ENCODE peak calls at places on chromosome 19, in five cellular contexts. Z is cerebellar nuclear complex; Y is stimulated activated CD4-positive, alpha-beta T cell treated with anti-CD3 and anti-CD28 coated beads, Interleukin-15, amount 100 ng/mL, for 1 hour; F is stimulated activated naive CD4-positive, alpha-beta T cell treated with Interleukin-2 at 50 U/mL for 16 hours; C is adipocyte. G is an unnamed sample.

GRCh38 chr19:3985643-3986259 is 488 bp upstream of the EEF2 start:
- DNase-seq in Z (no peak), Y (no peak), F (no peak), C (no peak), G (no peak)

GRCh38 chr19:48292798-48293197 is 22.9 kb downstream of the ZNF114 start:
- DNase-seq in Z (no peak), Y (no peak), F (no peak), C (peak), G (no peak)

GRCh38 chr19:10431254-10431942 is 11.1 kb downstream of the PDE4A start:
- DNase-seq in Z (no peak), Y (no peak), F (peak), C (no peak), G (no peak)

GRCh38 chr19:34480971-34481821 is at the start of gene WTIP:
- DNase-seq in Z (no peak), Y (no peak), F (no peak), C (peak), G (no peak)

GRCh38 chr19:49512970-49513745 is 697 bp downstream of the FCGRT start:
- DNase-seq in Z (no peak), Y (no peak), F (peak), C (peak), G (no peak)

GRCh38 chr19:10852098-10852800 is 4.0 kb downstream of the C19orf38 start:
- DNase-seq in Z (no peak), Y (no peak), F (no peak), C (peak), G (no peak)

GRCh38 chr19:4536798-4537197 is 1.8 kb upstream of the PLIN5 start:
- DNase-seq in Z (no peak), Y (no peak), F (no peak), C (no peak), G (no peak)

GRCh38 chr19:38173324-38174041 is 50.5 kb downstream of the DPF1 start:
- DNase-seq in Z (no peak), Y (no peak), F (no peak), C (no peak), G (no peak)

GRCh38 chr19:32020538-32020937 is 324.9 kb upstream of the ZNF507 start:
- DNase-seq in Z (no peak), Y (no peak), F (no peak), C (no peak), G (no peak)

GRCh38 chr19:50858896-50859295 is 4.2 kb downstream of the KLK3 start:
- DNase-seq in Z (no peak), Y (no peak), F (no peak), C (no peak), G (no peak)

GRCh38 chr19:55467236-55468053 is 2.9 kb upstream of the C19orf85 start:
- DNase-seq in Z (no peak), Y (peak), F (peak), C (peak), G (no peak)

GRCh38 chr19:3586707-3587346 is 1.5 kb downstream of the GIPC3 start:
- DNase-seq in Z (no peak), Y (no peak), F (no peak), C (no peak), G (no peak)

GRCh38 chr19:18520848-18521691 is 800 bp downstream of the ELL start:
- DNase-seq in Z (no peak), Y (no peak), F (peak), C (peak), G (no peak)

GRCh38 chr19:3268763-3269162 is 44.3 kb downstream of the CELF5 start:
- DNase-seq in Z (no peak), Y (no peak), F (no peak), C (no peak), G (no peak)

GRCh38 chr19:46133777-46134231 is 9.3 kb upstream of the IGFL3 start:
- DNase-seq in Z (no peak), Y (no peak), F (no peak), C (no peak), G (no peak)

GRCh38 chr19:11091343-11092153 is 2.3 kb downstream of the LDLR start:
- DNase-seq in Z (no peak), Y (peak), F (peak), C (peak), G (peak)

GRCh38 chr19:8322638-8322997 is 1.3 kb downstream of the RPS28 start:
- DNase-seq in Z (no peak), Y (no peak), F (no peak), C (no peak), G (no peak)

GRCh38 chr19:48302600-48302959 is 22.8 kb upstream of the EMP3 start:
- DNase-seq in Z (no peak), Y (no peak), F (no peak), C (no peak), G (no peak)

GRCh38 chr19:6590458-6591319 is at the start of gene CD70:
- DNase-seq in Z (no peak), Y (no peak), F (peak), C (no peak), G (no peak)

G was measured in NCI-H1048.